ENCODE peak calls at places on chromosomes 16 and 17, in nine cellular contexts. One of them, this sample, is unnamed. For H3K4me1, the result is how much of the 10 kb centered on the place peaks cover.

GRCh38 chr16:77183137-77183536 is 7.9 kb upstream of the MON1B start:
- DNase-seq in OCI-LY7: no peak
- DNase-seq in CD4-positive, CD25-positive, alpha-beta regulatory T cell: no peak
- DNase-seq in CD8-positive, alpha-beta memory T cell: no peak
- DNase-seq in A549: no peak
- DNase-seq in prostate gland: no peak
- DNase-seq in breast epithelium: no peak
- DNase-seq in tibial nerve: no peak
- DNase-seq in kidney: no peak
- DNase-seq in this sample: no peak

GRCh38 chr16:20897897-20898296 is 2.3 kb downstream of the DCUN1D3 start:
- DNase-seq in OCI-LY7: no peak
- DNase-seq in CD4-positive, CD25-positive, alpha-beta regulatory T cell: no peak
- DNase-seq in CD8-positive, alpha-beta memory T cell: no peak
- DNase-seq in A549: no peak
- DNase-seq in prostate gland: no peak
- DNase-seq in breast epithelium: no peak
- DNase-seq in tibial nerve: no peak
- DNase-seq in kidney: no peak
- DNase-seq in this sample: no peak

GRCh38 chr17:7405413-7405881 is 1.6 kb upstream of the TMEM256 start:
- DNase-seq in OCI-LY7: no peak
- DNase-seq in CD4-positive, CD25-positive, alpha-beta regulatory T cell: no peak
- DNase-seq in CD8-positive, alpha-beta memory T cell: no peak
- DNase-seq in A549: no peak
- DNase-seq in prostate gland: no peak
- DNase-seq in breast epithelium: no peak
- DNase-seq in tibial nerve: peak
- DNase-seq in kidney: peak
- DNase-seq in this sample: no peak

GRCh38 chr17:49249292-49249794 is 18.8 kb upstream of the PHOSPHO1 start:
- DNase-seq in OCI-LY7: no peak
- DNase-seq in CD4-positive, CD25-positive, alpha-beta regulatory T cell: no peak
- DNase-seq in CD8-positive, alpha-beta memory T cell: no peak
- DNase-seq in A549: no peak
- DNase-seq in prostate gland: no peak
- DNase-seq in breast epithelium: no peak
- DNase-seq in tibial nerve: no peak
- DNase-seq in kidney: peak
- DNase-seq in this sample: no peak

GRCh38 chr17:48679385-48680096 is 42.8 kb downstream of the PRAC1 start:
- DNase-seq in OCI-LY7: no peak
- DNase-seq in CD4-positive, CD25-positive, alpha-beta regulatory T cell: no peak
- DNase-seq in CD8-positive, alpha-beta memory T cell: no peak
- DNase-seq in A549: no peak
- DNase-seq in prostate gland: no peak
- DNase-seq in breast epithelium: no peak
- DNase-seq in tibial nerve: no peak
- DNase-seq in kidney: no peak
- DNase-seq in this sample: no peak

GRCh38 chr17:82957469-82957795 is 117.6 kb upstream of the ZNF750 start:
- DNase-seq in OCI-LY7: no peak
- DNase-seq in CD4-positive, CD25-positive, alpha-beta regulatory T cell: no peak
- DNase-seq in CD8-positive, alpha-beta memory T cell: peak
- DNase-seq in A549: no peak
- DNase-seq in prostate gland: no peak
- DNase-seq in breast epithelium: no peak
- DNase-seq in tibial nerve: no peak
- DNase-seq in kidney: peak
- DNase-seq in this sample: no peak

GRCh38 chr17:35284955-35285354 is 42.1 kb downstream of the SLFN5 start:
- DNase-seq in OCI-LY7: no peak
- DNase-seq in CD4-positive, CD25-positive, alpha-beta regulatory T cell: no peak
- DNase-seq in CD8-positive, alpha-beta memory T cell: no peak
- DNase-seq in A549: no peak
- DNase-seq in prostate gland: no peak
- DNase-seq in breast epithelium: no peak
- DNase-seq in tibial nerve: no peak
- DNase-seq in kidney: no peak
- DNase-seq in this sample: no peak

GRCh38 chr16:23081675-23082119 is 67.6 kb downstream of the USP31 start:
- DNase-seq in OCI-LY7: no peak
- DNase-seq in CD4-positive, CD25-positive, alpha-beta regulatory T cell: no peak
- DNase-seq in CD8-positive, alpha-beta memory T cell: no peak
- DNase-seq in A549: peak
- DNase-seq in prostate gland: no peak
- DNase-seq in breast epithelium: no peak
- DNase-seq in tibial nerve: no peak
- DNase-seq in kidney: no peak
- DNase-seq in this sample: no peak

GRCh38 chr16:1333149-1333812 is at the start of gene BAIAP3:
- DNase-seq in OCI-LY7: peak
- DNase-seq in CD4-positive, CD25-positive, alpha-beta regulatory T cell: no peak
- DNase-seq in CD8-positive, alpha-beta memory T cell: peak
- DNase-seq in A549: peak
- DNase-seq in prostate gland: peak
- DNase-seq in breast epithelium: no peak
- DNase-seq in tibial nerve: no peak
- DNase-seq in kidney: peak
- DNase-seq in this sample: no peak

GRCh38 chr16:80580109-80580832 is 39.5 kb downstream of the DYNLRB2 start:
- DNase-seq in OCI-LY7: no peak
- DNase-seq in CD4-positive, CD25-positive, alpha-beta regulatory T cell: peak
- DNase-seq in CD8-positive, alpha-beta memory T cell: peak
- DNase-seq in A549: peak
- DNase-seq in prostate gland: no peak
- DNase-seq in breast epithelium: no peak
- DNase-seq in tibial nerve: no peak
- DNase-seq in kidney: no peak
- DNase-seq in this sample: no peak

GRCh38 chr17:74763565-74764387 is 12.4 kb downstream of the NAT9 start:
- DNase-seq in OCI-LY7: no peak
- DNase-seq in CD4-positive, CD25-positive, alpha-beta regulatory T cell: no peak
- DNase-seq in CD8-positive, alpha-beta memory T cell: no peak
- DNase-seq in A549: peak
- DNase-seq in prostate gland: no peak
- DNase-seq in breast epithelium: no peak
- DNase-seq in tibial nerve: no peak
- DNase-seq in kidney: peak
- DNase-seq in this sample: no peak
- H3K4me1 ChIP-seq in OCI-LY7: under half
- H3K4me1 ChIP-seq in CD4-positive, CD25-positive, alpha-beta regulatory T cell: under half
- H3K4me1 ChIP-seq in CD8-positive, alpha-beta memory T cell: under half
- H3K4me1 ChIP-seq in A549: half or more
- H3K4me1 ChIP-seq in prostate gland: under half
- H3K4me1 ChIP-seq in breast epithelium: under half
- H3K4me1 ChIP-seq in tibial nerve: half or more
- H3K4me1 ChIP-seq in kidney: under half
- H3K4me1 ChIP-seq in this sample: half or more

GRCh38 chr17:81417879-81418709 is 22.8 kb downstream of the BAHCC1 start:
- DNase-seq in OCI-LY7: no peak
- DNase-seq in CD4-positive, CD25-positive, alpha-beta regulatory T cell: no peak
- DNase-seq in CD8-positive, alpha-beta memory T cell: no peak
- DNase-seq in A549: no peak
- DNase-seq in prostate gland: no peak
- DNase-seq in breast epithelium: no peak
- DNase-seq in tibial nerve: no peak
- DNase-seq in kidney: no peak
- DNase-seq in this sample: no peak

GRCh38 chr17:81418710-81419332 is 23.6 kb downstream of the BAHCC1 start:
- DNase-seq in OCI-LY7: no peak
- DNase-seq in CD4-positive, CD25-positive, alpha-beta regulatory T cell: no peak
- DNase-seq in CD8-positive, alpha-beta memory T cell: no peak
- DNase-seq in A549: peak
- DNase-seq in prostate gland: no peak
- DNase-seq in breast epithelium: no peak
- DNase-seq in tibial nerve: no peak
- DNase-seq in kidney: no peak
- DNase-seq in this sample: no peak

GRCh38 chr17:81420769-81421462 is 25.7 kb downstream of the BAHCC1 start:
- DNase-seq in OCI-LY7: no peak
- DNase-seq in CD4-positive, CD25-positive, alpha-beta regulatory T cell: no peak
- DNase-seq in CD8-positive, alpha-beta memory T cell: no peak
- DNase-seq in A549: no peak
- DNase-seq in prostate gland: no peak
- DNase-seq in breast epithelium: peak
- DNase-seq in tibial nerve: no peak
- DNase-seq in kidney: peak
- DNase-seq in this sample: no peak

GRCh38 chr17:81419333-81419885 is 24.2 kb downstream of the BAHCC1 start:
- DNase-seq in OCI-LY7: no peak
- DNase-seq in CD4-positive, CD25-positive, alpha-beta regulatory T cell: no peak
- DNase-seq in CD8-positive, alpha-beta memory T cell: no peak
- DNase-seq in A549: peak
- DNase-seq in prostate gland: peak
- DNase-seq in breast epithelium: peak
- DNase-seq in tibial nerve: no peak
- DNase-seq in kidney: peak
- DNase-seq in this sample: no peak

GRCh38 chr17:81419886-81420768 is 24.9 kb downstream of the BAHCC1 start:
- DNase-seq in OCI-LY7: no peak
- DNase-seq in CD4-positive, CD25-positive, alpha-beta regulatory T cell: no peak
- DNase-seq in CD8-positive, alpha-beta memory T cell: no peak
- DNase-seq in A549: peak
- DNase-seq in prostate gland: no peak
- DNase-seq in breast epithelium: no peak
- DNase-seq in tibial nerve: no peak
- DNase-seq in kidney: no peak
- DNase-seq in this sample: no peak
- H3K4me1 ChIP-seq in OCI-LY7: under half
- H3K4me1 ChIP-seq in CD4-positive, CD25-positive, alpha-beta regulatory T cell: under half
- H3K4me1 ChIP-seq in CD8-positive, alpha-beta memory T cell: under half
- H3K4me1 ChIP-seq in A549: half or more
- H3K4me1 ChIP-seq in prostate gland: under half
- H3K4me1 ChIP-seq in breast epithelium: under half
- H3K4me1 ChIP-seq in tibial nerve: half or more
- H3K4me1 ChIP-seq in kidney: under half
- H3K4me1 ChIP-seq in this sample: half or more

GRCh38 chr17:77371888-77372443 is 231.2 kb downstream of the SEC14L1 start:
- DNase-seq in OCI-LY7: no peak
- DNase-seq in CD4-positive, CD25-positive, alpha-beta regulatory T cell: no peak
- DNase-seq in CD8-positive, alpha-beta memory T cell: no peak
- DNase-seq in A549: no peak
- DNase-seq in prostate gland: no peak
- DNase-seq in breast epithelium: no peak
- DNase-seq in tibial nerve: no peak
- DNase-seq in kidney: peak
- DNase-seq in this sample: no peak
- H3K4me1 ChIP-seq in OCI-LY7: under half
- H3K4me1 ChIP-seq in CD4-positive, CD25-positive, alpha-beta regulatory T cell: under half
- H3K4me1 ChIP-seq in CD8-positive, alpha-beta memory T cell: half or more
- H3K4me1 ChIP-seq in A549: half or more
- H3K4me1 ChIP-seq in prostate gland: under half
- H3K4me1 ChIP-seq in breast epithelium: under half
- H3K4me1 ChIP-seq in tibial nerve: half or more
- H3K4me1 ChIP-seq in kidney: under half
- H3K4me1 ChIP-seq in this sample: half or more

DNA sequence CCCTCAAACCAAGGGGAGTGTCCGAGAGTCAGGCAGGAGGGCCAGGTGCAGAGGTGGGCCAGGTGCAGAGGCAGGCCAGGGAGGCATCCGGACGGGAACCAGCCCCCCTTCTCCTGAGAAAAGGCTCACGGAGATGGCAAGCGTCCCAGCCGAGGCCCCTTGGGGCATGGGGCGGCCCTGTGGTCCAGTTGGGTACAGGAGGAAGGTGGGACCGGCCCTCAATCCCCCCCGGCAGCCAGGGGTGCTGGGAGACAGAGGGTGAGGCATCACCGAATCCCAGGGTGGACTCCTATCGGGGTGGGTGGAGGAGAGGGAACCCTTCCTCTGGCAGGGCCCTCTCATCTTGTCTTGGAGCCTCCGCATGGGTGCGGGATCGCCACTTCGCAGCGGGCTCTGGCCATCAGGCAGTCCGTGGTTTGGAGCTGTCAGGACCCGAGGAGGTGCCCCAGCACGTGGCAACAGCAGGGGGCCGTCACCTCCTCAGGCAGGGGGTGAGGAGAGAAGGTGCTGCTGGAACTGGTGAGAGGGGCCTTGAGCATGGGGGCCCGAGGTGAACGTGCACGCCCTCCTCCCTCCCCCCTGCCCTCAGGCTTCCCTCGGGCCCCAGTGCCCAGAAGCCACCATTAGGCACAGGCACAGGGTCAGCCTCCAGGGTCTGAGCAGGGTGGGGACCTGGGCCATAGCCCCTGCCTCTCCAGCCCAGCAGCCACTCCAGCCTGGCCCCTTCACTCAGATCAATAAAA is 38.7 kb upstream of the SLC38A10 start:
- DNase-seq in OCI-LY7: no peak
- DNase-seq in CD4-positive, CD25-positive, alpha-beta regulatory T cell: no peak
- DNase-seq in CD8-positive, alpha-beta memory T cell: no peak
- DNase-seq in A549: no peak
- DNase-seq in prostate gland: no peak
- DNase-seq in breast epithelium: no peak
- DNase-seq in tibial nerve: no peak
- DNase-seq in kidney: peak
- DNase-seq in this sample: no peak
- H3K4me1 ChIP-seq in OCI-LY7: under half
- H3K4me1 ChIP-seq in CD4-positive, CD25-positive, alpha-beta regulatory T cell: under half
- H3K4me1 ChIP-seq in CD8-positive, alpha-beta memory T cell: under half
- H3K4me1 ChIP-seq in A549: half or more
- H3K4me1 ChIP-seq in prostate gland: under half
- H3K4me1 ChIP-seq in breast epithelium: under half
- H3K4me1 ChIP-seq in tibial nerve: half or more
- H3K4me1 ChIP-seq in kidney: under half
- H3K4me1 ChIP-seq in this sample: half or more

GRCh38 chr16:72798212-72798611 is 249.7 kb downstream of the ZFHX3 start:
- DNase-seq in OCI-LY7: no peak
- DNase-seq in CD4-positive, CD25-positive, alpha-beta regulatory T cell: no peak
- DNase-seq in CD8-positive, alpha-beta memory T cell: no peak
- DNase-seq in A549: no peak
- DNase-seq in prostate gland: no peak
- DNase-seq in breast epithelium: no peak
- DNase-seq in tibial nerve: no peak
- DNase-seq in kidney: no peak
- DNase-seq in this sample: no peak
- H3K4me1 ChIP-seq in OCI-LY7: under half
- H3K4me1 ChIP-seq in CD4-positive, CD25-positive, alpha-beta regulatory T cell: under half
- H3K4me1 ChIP-seq in CD8-positive, alpha-beta memory T cell: under half
- H3K4me1 ChIP-seq in A549: under half
- H3K4me1 ChIP-seq in prostate gland: under half
- H3K4me1 ChIP-seq in breast epithelium: under half
- H3K4me1 ChIP-seq in tibial nerve: under half
- H3K4me1 ChIP-seq in kidney: under half
- H3K4me1 ChIP-seq in this sample: under half